ENCODE peak calls at places on chromosome 10, in ten cellular contexts. One of them, this sample, is unnamed.

GRCh38 chr10:124935946-124936345 is 6.0 kb upstream of the ZRANB1 start:
- DNase-seq in heart left ventricle: no peak
- DNase-seq in kidney epithelial cell: no peak
- DNase-seq in vagina: no peak
- DNase-seq in heart right ventricle: no peak
- DNase-seq in fibroblast of lung: peak
- DNase-seq in mammary epithelial cell: peak
- DNase-seq in psoas muscle: no peak
- DNase-seq in hepatocyte: no peak
- DNase-seq in cardiac muscle cell: no peak
- DNase-seq in this sample: no peak

GRCh38 chr10:129756912-129757861 is 206.9 kb downstream of the EBF3 start:
- DNase-seq in vagina: peak
- DNase-seq in kidney epithelial cell: no peak
- DNase-seq in cardiac muscle cell: no peak
- DNase-seq in hepatocyte: no peak
- DNase-seq in heart left ventricle: peak
- DNase-seq in psoas muscle: no peak
- DNase-seq in fibroblast of lung: peak
- DNase-seq in mammary epithelial cell: peak
- DNase-seq in heart right ventricle: no peak
- DNase-seq in this sample: peak

GRCh38 chr10:97713828-97714400 is 384 bp downstream of the MARVELD1 start:
- DNase-seq in fibroblast of lung: peak
- DNase-seq in psoas muscle: peak
- DNase-seq in heart right ventricle: peak
- DNase-seq in cardiac muscle cell: peak
- DNase-seq in vagina: no peak
- DNase-seq in kidney epithelial cell: no peak
- DNase-seq in heart left ventricle: peak
- DNase-seq in hepatocyte: peak
- DNase-seq in mammary epithelial cell: peak
- DNase-seq in this sample: no peak

GRCh38 chr10:43959854-43960415 is 311.3 kb upstream of the ZNF32 start:
- DNase-seq in vagina: no peak
- DNase-seq in fibroblast of lung: no peak
- DNase-seq in psoas muscle: no peak
- DNase-seq in hepatocyte: no peak
- DNase-seq in mammary epithelial cell: no peak
- DNase-seq in cardiac muscle cell: no peak
- DNase-seq in kidney epithelial cell: no peak
- DNase-seq in heart left ventricle: no peak
- DNase-seq in heart right ventricle: no peak
- DNase-seq in this sample: peak

GRCh38 chr10:12416396-12417090 is 67.2 kb downstream of the CAMK1D start:
- DNase-seq in hepatocyte: no peak
- DNase-seq in mammary epithelial cell: no peak
- DNase-seq in psoas muscle: no peak
- DNase-seq in heart right ventricle: no peak
- DNase-seq in fibroblast of lung: peak
- DNase-seq in heart left ventricle: no peak
- DNase-seq in kidney epithelial cell: no peak
- DNase-seq in cardiac muscle cell: no peak
- DNase-seq in vagina: no peak
- DNase-seq in this sample: no peak

GRCh38 chr10:819326-819725 is 112.2 kb downstream of the LARP4B start:
- DNase-seq in vagina: no peak
- DNase-seq in heart left ventricle: no peak
- DNase-seq in cardiac muscle cell: no peak
- DNase-seq in hepatocyte: no peak
- DNase-seq in fibroblast of lung: peak
- DNase-seq in kidney epithelial cell: peak
- DNase-seq in mammary epithelial cell: no peak
- DNase-seq in heart right ventricle: no peak
- DNase-seq in psoas muscle: no peak
- DNase-seq in this sample: no peak

GRCh38 chr10:12077580-12078180 is 8.9 kb downstream of the DHTKD1 start:
- DNase-seq in fibroblast of lung: no peak
- DNase-seq in psoas muscle: no peak
- DNase-seq in heart right ventricle: no peak
- DNase-seq in heart left ventricle: no peak
- DNase-seq in vagina: no peak
- DNase-seq in kidney epithelial cell: no peak
- DNase-seq in cardiac muscle cell: no peak
- DNase-seq in hepatocyte: no peak
- DNase-seq in mammary epithelial cell: no peak
- DNase-seq in this sample: no peak

GRCh38 chr10:21976739-21977138 is 26.8 kb downstream of the DNAJC1 start:
- DNase-seq in fibroblast of lung: peak
- DNase-seq in mammary epithelial cell: no peak
- DNase-seq in heart right ventricle: no peak
- DNase-seq in psoas muscle: no peak
- DNase-seq in cardiac muscle cell: no peak
- DNase-seq in vagina: no peak
- DNase-seq in kidney epithelial cell: no peak
- DNase-seq in heart left ventricle: no peak
- DNase-seq in hepatocyte: no peak
- DNase-seq in this sample: no peak

DNA sequence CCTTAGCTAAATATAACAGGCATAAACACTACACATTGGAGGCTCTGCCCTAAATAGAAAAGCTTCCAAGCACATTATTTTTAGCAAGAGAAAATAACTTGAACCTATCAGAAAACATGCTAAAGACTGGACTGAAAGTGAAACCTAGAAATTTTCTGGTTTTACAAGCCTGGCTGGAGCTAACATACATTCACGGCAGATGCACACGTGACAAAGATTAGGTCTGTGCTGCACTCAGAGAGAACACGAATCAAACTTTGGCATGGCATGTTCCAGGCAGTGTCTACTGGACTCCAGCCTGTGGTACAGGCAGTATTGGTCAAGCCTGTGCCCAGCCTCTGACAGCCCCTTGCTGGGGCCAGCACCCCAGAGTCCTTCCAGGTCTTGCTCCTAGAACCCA is 94.1 kb upstream of the PCBD1 start:
- DNase-seq in mammary epithelial cell: no peak
- DNase-seq in heart right ventricle: no peak
- DNase-seq in kidney epithelial cell: no peak
- DNase-seq in psoas muscle: no peak
- DNase-seq in vagina: no peak
- DNase-seq in heart left ventricle: no peak
- DNase-seq in hepatocyte: no peak
- DNase-seq in fibroblast of lung: no peak
- DNase-seq in cardiac muscle cell: no peak
- DNase-seq in this sample: no peak
- H3K4me3 ChIP-seq in mammary epithelial cell: no peak
- H3K4me3 ChIP-seq in heart right ventricle: no peak
- H3K4me3 ChIP-seq in kidney epithelial cell: no peak
- H3K4me3 ChIP-seq in psoas muscle: no peak
- H3K4me3 ChIP-seq in vagina: no peak
- H3K4me3 ChIP-seq in heart left ventricle: no peak
- H3K4me3 ChIP-seq in hepatocyte: no peak
- H3K4me3 ChIP-seq in fibroblast of lung: no peak
- H3K4me3 ChIP-seq in cardiac muscle cell: no peak
- H3K4me3 ChIP-seq in this sample: no peak

DNA sequence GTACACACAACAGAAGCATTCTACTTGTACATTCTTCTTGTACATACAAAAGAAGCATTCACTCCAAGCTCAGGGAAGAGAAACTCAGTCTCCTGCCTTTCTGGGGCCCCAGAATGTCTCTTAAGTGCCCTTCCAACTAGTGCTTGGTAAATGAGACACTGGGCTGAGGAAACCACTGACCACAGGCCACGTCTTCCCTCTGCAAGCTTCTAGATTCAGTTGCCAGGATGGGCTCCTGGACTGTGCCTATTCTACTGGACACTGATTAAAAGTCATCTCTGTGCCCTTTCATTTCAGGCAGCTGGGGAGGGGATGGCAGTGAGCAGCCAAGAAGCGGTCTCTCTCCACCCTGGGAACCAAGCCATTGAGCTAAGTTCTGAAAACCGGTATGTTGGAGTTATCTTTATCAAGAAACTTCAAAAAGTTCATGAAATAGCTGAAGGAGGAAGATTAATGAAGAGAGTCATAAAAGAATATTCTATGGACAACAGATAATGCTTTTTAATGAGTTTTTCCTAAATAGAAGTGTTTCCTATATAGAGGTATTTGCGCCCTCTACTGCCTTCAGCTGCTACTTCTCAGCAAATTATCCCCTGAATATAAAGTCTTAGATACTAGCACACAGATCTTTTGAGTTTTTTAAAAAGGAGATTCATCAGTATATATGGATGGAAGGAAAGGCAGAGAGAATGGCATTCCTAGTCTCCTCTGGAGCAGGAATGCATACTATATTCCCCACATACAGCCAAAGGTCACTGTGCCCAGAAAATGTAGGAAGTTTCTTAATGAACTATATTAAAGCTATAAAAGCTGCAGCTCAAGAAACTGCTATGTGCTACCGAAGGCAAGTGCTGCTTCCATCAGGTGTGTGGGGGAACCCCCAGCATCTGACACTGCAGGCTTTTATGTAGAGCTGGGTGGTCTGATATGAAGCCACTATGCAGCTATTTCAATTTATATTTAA is 8.4 kb upstream of the IFIT1B start:
- DNase-seq in heart right ventricle: no peak
- DNase-seq in hepatocyte: peak
- DNase-seq in psoas muscle: no peak
- DNase-seq in vagina: no peak
- DNase-seq in cardiac muscle cell: no peak
- DNase-seq in kidney epithelial cell: no peak
- DNase-seq in heart left ventricle: no peak
- DNase-seq in fibroblast of lung: peak
- DNase-seq in mammary epithelial cell: no peak
- DNase-seq in this sample: no peak
- TF ChIP-seq CTCF in heart right ventricle: peak
- TF ChIP-seq CTCF in hepatocyte: peak
- TF ChIP-seq CTCF in psoas muscle: peak
- TF ChIP-seq CTCF in vagina: peak
- TF ChIP-seq CTCF in cardiac muscle cell: peak
- TF ChIP-seq CTCF in kidney epithelial cell: peak
- TF ChIP-seq CTCF in heart left ventricle: peak
- TF ChIP-seq CTCF in fibroblast of lung: peak
- TF ChIP-seq CTCF in mammary epithelial cell: peak
- TF ChIP-seq CTCF in this sample: peak

GRCh38 chr10:131981429-131982184 is at the start of gene BNIP3:
- DNase-seq in kidney epithelial cell: peak
- DNase-seq in psoas muscle: peak
- DNase-seq in vagina: no peak
- DNase-seq in fibroblast of lung: peak
- DNase-seq in hepatocyte: peak
- DNase-seq in heart right ventricle: peak
- DNase-seq in heart left ventricle: peak
- DNase-seq in mammary epithelial cell: peak
- DNase-seq in cardiac muscle cell: peak
- DNase-seq in this sample: peak

GRCh38 chr10:131982185-131982756 is 548 bp upstream of the BNIP3 start:
- DNase-seq in cardiac muscle cell: no peak
- DNase-seq in hepatocyte: no peak
- DNase-seq in fibroblast of lung: no peak
- DNase-seq in kidney epithelial cell: no peak
- DNase-seq in heart right ventricle: no peak
- DNase-seq in mammary epithelial cell: no peak
- DNase-seq in heart left ventricle: no peak
- DNase-seq in psoas muscle: no peak
- DNase-seq in vagina: no peak
- DNase-seq in this sample: no peak

GRCh38 chr10:131980321-131980720 is 1.4 kb downstream of the BNIP3 start:
- DNase-seq in mammary epithelial cell: no peak
- DNase-seq in cardiac muscle cell: no peak
- DNase-seq in hepatocyte: no peak
- DNase-seq in kidney epithelial cell: no peak
- DNase-seq in fibroblast of lung: no peak
- DNase-seq in heart left ventricle: no peak
- DNase-seq in heart right ventricle: no peak
- DNase-seq in psoas muscle: no peak
- DNase-seq in vagina: no peak
- DNase-seq in this sample: no peak

GRCh38 chr10:131979821-131980270 is 1.9 kb downstream of the BNIP3 start:
- DNase-seq in mammary epithelial cell: no peak
- DNase-seq in kidney epithelial cell: no peak
- DNase-seq in heart right ventricle: peak
- DNase-seq in psoas muscle: peak
- DNase-seq in vagina: no peak
- DNase-seq in fibroblast of lung: peak
- DNase-seq in hepatocyte: peak
- DNase-seq in heart left ventricle: peak
- DNase-seq in cardiac muscle cell: peak
- DNase-seq in this sample: no peak

DNA sequence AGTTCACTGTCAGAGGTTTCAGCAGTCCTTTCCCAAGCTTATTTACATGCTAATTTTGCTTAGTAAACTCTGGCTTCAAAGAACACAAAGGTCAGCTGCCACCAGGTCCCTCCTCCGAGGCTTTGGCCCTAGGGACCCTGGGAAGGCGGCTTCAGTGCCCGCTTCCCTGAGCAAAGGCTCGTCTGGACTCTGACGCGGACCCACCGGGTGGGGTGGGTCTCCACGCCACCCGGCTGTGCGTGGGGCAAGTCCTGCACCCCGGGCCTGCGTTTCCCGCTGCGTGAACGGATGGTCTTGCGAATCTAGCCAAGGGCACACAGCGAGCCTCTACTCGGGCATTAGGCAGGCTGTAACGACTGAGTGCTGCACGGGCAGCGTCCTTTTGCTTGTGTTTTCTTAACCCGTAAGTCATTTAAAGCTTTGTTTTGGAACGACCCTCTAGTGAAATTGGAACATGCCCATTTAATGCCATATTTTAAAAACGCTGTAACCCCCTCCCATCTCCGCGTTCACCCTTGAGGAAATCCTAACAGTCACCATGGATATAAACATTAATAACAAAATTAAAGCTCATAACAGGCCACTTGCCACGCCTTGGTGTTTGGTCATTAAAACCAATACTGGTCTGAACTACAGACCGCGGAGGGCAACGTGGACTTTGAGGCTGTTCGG is 830 bp downstream of the BNIP3 start:
- DNase-seq in fibroblast of lung: no peak
- DNase-seq in heart left ventricle: no peak
- DNase-seq in heart right ventricle: peak
- DNase-seq in hepatocyte: peak
- DNase-seq in kidney epithelial cell: no peak
- DNase-seq in vagina: no peak
- DNase-seq in mammary epithelial cell: no peak
- DNase-seq in psoas muscle: peak
- DNase-seq in cardiac muscle cell: peak
- DNase-seq in this sample: no peak
- H3K4me3 ChIP-seq in fibroblast of lung: peak
- H3K4me3 ChIP-seq in heart left ventricle: peak
- H3K4me3 ChIP-seq in heart right ventricle: peak
- H3K4me3 ChIP-seq in hepatocyte: peak
- H3K4me3 ChIP-seq in kidney epithelial cell: peak
- H3K4me3 ChIP-seq in vagina: peak
- H3K4me3 ChIP-seq in mammary epithelial cell: peak
- H3K4me3 ChIP-seq in psoas muscle: peak
- H3K4me3 ChIP-seq in cardiac muscle cell: peak
- H3K4me3 ChIP-seq in this sample: peak

DNA sequence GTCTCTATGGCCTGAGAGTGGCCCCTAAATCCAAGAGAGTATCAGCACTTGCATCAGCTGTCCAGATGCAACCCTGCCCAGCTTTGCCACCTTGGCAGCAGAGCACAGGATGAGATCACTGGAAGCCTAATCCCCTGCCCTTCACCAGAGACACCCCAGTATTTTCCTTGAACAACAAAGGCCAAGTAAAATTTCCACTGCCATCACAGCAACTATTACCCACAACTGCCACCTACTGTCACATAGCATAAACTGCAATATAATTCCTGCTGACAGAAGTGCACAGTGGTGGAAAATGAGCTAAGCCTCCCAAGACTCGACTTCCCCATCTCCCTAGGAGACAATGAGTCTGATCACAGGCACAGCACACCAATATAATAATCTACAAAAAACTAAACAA is 462.8 kb upstream of the ZWINT start:
- DNase-seq in fibroblast of lung: no peak
- DNase-seq in hepatocyte: no peak
- DNase-seq in cardiac muscle cell: no peak
- DNase-seq in vagina: no peak
- DNase-seq in psoas muscle: no peak
- DNase-seq in heart right ventricle: no peak
- DNase-seq in kidney epithelial cell: no peak
- DNase-seq in mammary epithelial cell: peak
- DNase-seq in heart left ventricle: no peak
- DNase-seq in this sample: no peak
- TF ChIP-seq CTCF in fibroblast of lung: no peak
- TF ChIP-seq CTCF in hepatocyte: peak
- TF ChIP-seq CTCF in cardiac muscle cell: no peak
- TF ChIP-seq CTCF in vagina: no peak
- TF ChIP-seq CTCF in psoas muscle: no peak
- TF ChIP-seq CTCF in heart right ventricle: no peak
- TF ChIP-seq CTCF in kidney epithelial cell: peak
- TF ChIP-seq CTCF in mammary epithelial cell: peak
- TF ChIP-seq CTCF in heart left ventricle: peak
- TF ChIP-seq CTCF in this sample: peak

This sample was measured in upper lobe of right lung.